ENCODE peak calls at places on chromosomes 16 and 17, in nine cellular contexts. C, O, A, X, R, Z, T, P and N are unnamed samples.

GRCh38 chr16:54282923-54283734 is 3.5 kb downstream of the IRX3 start:
- DNase-seq in C (no peak), O (no peak), A (no peak), X (no peak), R (no peak), Z (no peak), T (no peak), P (no peak), N (no peak)

GRCh38 chr17:34275881-34276280 is 5.9 kb downstream of the CCL7 start:
- DNase-seq in C (no peak), O (no peak), A (no peak), X (no peak), R (no peak), Z (peak; percentile 63), T (peak; percentile 51), P (no peak), N (no peak)

GRCh38 chr16:10598157-10598556 is 17.8 kb upstream of the EMP2 start:
- DNase-seq in C (no peak), O (peak; percentile 67), A (no peak), X (peak; percentile 92), R (no peak), Z (no peak), T (no peak), P (no peak), N (no peak)

GRCh38 chr16:70738083-70738977 is 52.5 kb upstream of the MTSS2 start:
- DNase-seq in C (no peak), O (peak; percentile 72), A (no peak), X (no peak), R (no peak), Z (peak; percentile 62), T (peak; percentile 69), P (no peak), N (no peak)

GRCh38 chr17:21397341-21398050 is 21.3 kb downstream of the KCNJ12 start:
- DNase-seq in C (no peak), O (no peak), A (no peak), X (no peak), R (no peak), Z (no peak), T (no peak), P (no peak), N (no peak)

GRCh38 chr17:28738680-28739384 is 5.0 kb upstream of the TRAF4 start:
- DNase-seq in C (peak; percentile 59), O (no peak), A (no peak), X (no peak), R (no peak), Z (no peak), T (no peak), P (no peak), N (no peak)

GRCh38 chr17:76199466-76199865 is 40.8 kb downstream of the RNF157 start:
- DNase-seq in C (no peak), O (no peak), A (no peak), X (no peak), R (no peak), Z (no peak), T (no peak), P (no peak), N (no peak)

GRCh38 chr17:72338847-72339790 is 218.3 kb downstream of the SOX9 start:
- DNase-seq in C (no peak), O (no peak), A (no peak), X (peak; percentile 24), R (no peak), Z (peak; percentile 86), T (peak; percentile 70), P (no peak), N (peak; percentile 2)

GRCh38 chr17:81967533-81968395 is 6.8 kb upstream of the NOTUM start:
- DNase-seq in C (peak; percentile 81), O (peak; percentile 79), A (no peak), X (peak; percentile 83), R (peak; percentile 24), Z (no peak), T (peak; percentile 67), P (peak; percentile 65), N (peak; percentile 72)

GRCh38 chr17:43940630-43941029 is 1.6 kb downstream of the PPY start:
- DNase-seq in C (no peak), O (no peak), A (peak; percentile 43), X (no peak), R (no peak), Z (peak; percentile 27), T (peak; percentile 58), P (no peak), N (no peak)

GRCh38 chr16:29862383-29862883 is 593 bp downstream of the CDIPT start:
- DNase-seq in C (peak; percentile 4), O (no peak), A (no peak), X (peak; percentile 39), R (no peak), Z (peak; percentile 52), T (peak; percentile 39), P (no peak), N (no peak)

GRCh38 chr16:84278968-84279367 is 15.7 kb upstream of the WFDC1 start:
- DNase-seq in C (no peak), O (no peak), A (no peak), X (no peak), R (no peak), Z (no peak), T (no peak), P (no peak), N (no peak)

GRCh38 chr17:38350035-38350434 is 1.6 kb upstream of the SOCS7 start:
- DNase-seq in C (no peak), O (no peak), A (no peak), X (no peak), R (no peak), Z (no peak), T (no peak), P (no peak), N (no peak)

GRCh38 chr16:73176577-73177013 is 128.7 kb upstream of the ZFHX3 start:
- DNase-seq in C (no peak), O (no peak), A (no peak), X (no peak), R (no peak), Z (peak; percentile 80), T (peak; percentile 86), P (no peak), N (no peak)